ENCODE peak calls at places on chromosome 6, in seven cellular contexts. W, J, F, T, H, X and E are unnamed samples.
A peak's percentile ranks its signal among the peaks of the same experiment; 100 is the strongest.

GRCh38 chr6:162964703-162965140 is 236.9 kb downstream of the PACRG start:
- DNase-seq in F (no peak), X (peak; percentile 3), H (no peak), T (peak; percentile 99), J (peak; percentile 53), W (no peak), E (no peak)

GRCh38 chr6:46271107-46271506 is 100.3 kb upstream of the ENPP5 start:
- DNase-seq in T (no peak), X (no peak), J (no peak), F (no peak), W (no peak), H (no peak), E (no peak)

GRCh38 chr6:163866192-163866591 is 451.7 kb downstream of the QKI start:
- DNase-seq in H (no peak), J (no peak), T (no peak), F (no peak), W (no peak), X (no peak), E (no peak)

GRCh38 chr6:113684382-113684901 is 172.7 kb upstream of the MARCKS start:
- DNase-seq in F (no peak), X (no peak), H (no peak), T (peak; percentile 33), W (no peak), J (no peak), E (no peak)

GRCh38 chr6:112683926-112684325 is 336.8 kb downstream of the RFPL4B start:
- DNase-seq in W (no peak), F (no peak), H (no peak), T (peak; percentile 40), J (no peak), X (no peak), E (no peak)

GRCh38 chr6:33312361-33313104 is 1.3 kb downstream of the TAPBP start:
- DNase-seq in W (no peak), X (peak; percentile 74), T (peak; percentile 67), J (peak; percentile 74), H (peak; percentile 53), F (peak; percentile 76), E (peak; percentile 53)

GRCh38 chr6:36686668-36687513 is 8.4 kb downstream of the CDKN1A start:
- DNase-seq in J (no peak), F (no peak), W (no peak), H (no peak), T (no peak), X (no peak), E (no peak)

GRCh38 chr6:23533311-23533710 is 592.7 kb upstream of the NRSN1 start:
- DNase-seq in F (no peak), T (peak; percentile 29), W (no peak), X (no peak), H (no peak), J (no peak), E (no peak)

GRCh38 chr6:127300411-127300810 is 33.7 kb downstream of the RNF146 start:
- DNase-seq in X (peak; percentile 1), W (no peak), F (no peak), H (no peak), J (no peak), T (peak; percentile 78), E (no peak)

GRCh38 chr6:54595844-54596243 is 250.7 kb upstream of the FAM83B start:
- DNase-seq in H (no peak), J (no peak), F (no peak), X (no peak), T (no peak), W (no peak), E (no peak)

GRCh38 chr6:144343736-144344428 is 58.7 kb downstream of the UTRN start:
- DNase-seq in F (peak; percentile 27), H (no peak), T (peak; percentile 60), W (no peak), X (no peak), J (no peak), E (no peak)